ENCODE peak calls at places on chromosomes 3 and 15, in eight cellular contexts. One of them, this sample, is unnamed.

GRCh38 chr15:75721462-75721922 is 8.8 kb upstream of the CSPG4 start:
- DNase-seq in mucosa of descending colon: peak; percentile 33
- DNase-seq in CD14-positive monocyte: peak; percentile 41
- DNase-seq in cardiac muscle cell: no peak
- DNase-seq in right atrium auricular region: no peak
- DNase-seq in mammary epithelial cell: no peak
- DNase-seq in A549: no peak
- DNase-seq in psoas muscle: peak; percentile 40
- DNase-seq in this sample: no peak

GRCh38 chr15:78065973-78066946 is 11.3 kb downstream of the TBC1D2B start:
- DNase-seq in CD14-positive monocyte: no peak
- DNase-seq in cardiac muscle cell: no peak
- DNase-seq in psoas muscle: no peak
- DNase-seq in mammary epithelial cell: no peak
- DNase-seq in right atrium auricular region: no peak
- DNase-seq in mucosa of descending colon: no peak
- DNase-seq in A549: no peak
- DNase-seq in this sample: no peak

GRCh38 chr3:56323986-56324420 is 144.3 kb downstream of the ERC2 start:
- DNase-seq in mucosa of descending colon: no peak
- DNase-seq in psoas muscle: no peak
- DNase-seq in mammary epithelial cell: peak; percentile 66
- DNase-seq in CD14-positive monocyte: no peak
- DNase-seq in right atrium auricular region: no peak
- DNase-seq in cardiac muscle cell: peak; percentile 89
- DNase-seq in A549: no peak
- DNase-seq in this sample: peak; percentile 8

GRCh38 chr3:12138044-12138443 is 20.7 kb downstream of the TIMP4 start:
- DNase-seq in cardiac muscle cell: peak; percentile 55
- DNase-seq in mucosa of descending colon: peak; percentile 51
- DNase-seq in right atrium auricular region: no peak
- DNase-seq in psoas muscle: no peak
- DNase-seq in mammary epithelial cell: no peak
- DNase-seq in A549: peak; percentile 13
- DNase-seq in CD14-positive monocyte: peak; percentile 51
- DNase-seq in this sample: no peak

GRCh38 chr3:32841341-32841740 is 23.5 kb downstream of the TRIM71 start:
- DNase-seq in cardiac muscle cell: no peak
- DNase-seq in psoas muscle: no peak
- DNase-seq in right atrium auricular region: no peak
- DNase-seq in mucosa of descending colon: no peak
- DNase-seq in mammary epithelial cell: no peak
- DNase-seq in CD14-positive monocyte: no peak
- DNase-seq in A549: no peak
- DNase-seq in this sample: no peak

GRCh38 chr3:143963946-143964345 is 7.7 kb upstream of the DIPK2A start:
- DNase-seq in A549: no peak
- DNase-seq in cardiac muscle cell: no peak
- DNase-seq in CD14-positive monocyte: peak; percentile 57
- DNase-seq in mucosa of descending colon: no peak
- DNase-seq in mammary epithelial cell: no peak
- DNase-seq in psoas muscle: no peak
- DNase-seq in right atrium auricular region: no peak
- DNase-seq in this sample: no peak

GRCh38 chr3:55485208-55485791 is 1.8 kb downstream of the WNT5A start:
- DNase-seq in CD14-positive monocyte: no peak
- DNase-seq in mammary epithelial cell: peak; percentile 62
- DNase-seq in cardiac muscle cell: peak; percentile 89
- DNase-seq in mucosa of descending colon: peak; percentile 83
- DNase-seq in A549: peak; percentile 53
- DNase-seq in right atrium auricular region: peak; percentile 79
- DNase-seq in psoas muscle: peak; percentile 91
- DNase-seq in this sample: no peak

GRCh38 chr15:52427804-52428203 is 100.9 kb downstream of the MYO5A start:
- DNase-seq in A549: no peak
- DNase-seq in psoas muscle: peak; percentile 80
- DNase-seq in CD14-positive monocyte: no peak
- DNase-seq in right atrium auricular region: no peak
- DNase-seq in cardiac muscle cell: peak; percentile 87
- DNase-seq in mucosa of descending colon: no peak
- DNase-seq in mammary epithelial cell: peak; percentile 69
- DNase-seq in this sample: peak; percentile 48

GRCh38 chr3:123750659-123751420 is 133.3 kb downstream of the MYLK start:
- DNase-seq in mammary epithelial cell: peak; percentile 44
- DNase-seq in CD14-positive monocyte: no peak
- DNase-seq in cardiac muscle cell: peak; percentile 90
- DNase-seq in right atrium auricular region: no peak
- DNase-seq in A549: peak; percentile 66
- DNase-seq in psoas muscle: no peak
- DNase-seq in mucosa of descending colon: no peak
- DNase-seq in this sample: peak; percentile 73

GRCh38 chr3:47628426-47628825 is 49.8 kb upstream of the CSPG5 start:
- DNase-seq in mucosa of descending colon: no peak
- DNase-seq in A549: no peak
- DNase-seq in mammary epithelial cell: no peak
- DNase-seq in CD14-positive monocyte: no peak
- DNase-seq in right atrium auricular region: no peak
- DNase-seq in cardiac muscle cell: no peak
- DNase-seq in psoas muscle: no peak
- DNase-seq in this sample: no peak

GRCh38 chr3:30696403-30696819 is 90.0 kb downstream of the TGFBR2 start:
- DNase-seq in A549: no peak
- DNase-seq in mucosa of descending colon: no peak
- DNase-seq in mammary epithelial cell: no peak
- DNase-seq in cardiac muscle cell: peak; percentile 45
- DNase-seq in psoas muscle: no peak
- DNase-seq in CD14-positive monocyte: no peak
- DNase-seq in right atrium auricular region: no peak
- DNase-seq in this sample: no peak

GRCh38 chr15:25684521-25685215 is 178.5 kb downstream of the ATP10A start:
- DNase-seq in cardiac muscle cell: peak; percentile 82
- DNase-seq in CD14-positive monocyte: no peak
- DNase-seq in psoas muscle: peak; percentile 73
- DNase-seq in mammary epithelial cell: no peak
- DNase-seq in right atrium auricular region: peak; percentile 87
- DNase-seq in mucosa of descending colon: no peak
- DNase-seq in A549: no peak
- DNase-seq in this sample: peak; percentile 15

GRCh38 chr3:64267774-64268604 is 42.7 kb upstream of the PRICKLE2 start:
- DNase-seq in cardiac muscle cell: peak; percentile 82
- DNase-seq in right atrium auricular region: peak; percentile 83
- DNase-seq in CD14-positive monocyte: no peak
- DNase-seq in psoas muscle: peak; percentile 76
- DNase-seq in mucosa of descending colon: peak; percentile 39
- DNase-seq in A549: no peak
- DNase-seq in mammary epithelial cell: peak; percentile 76
- DNase-seq in this sample: peak; percentile 45

GRCh38 chr3:119222400-119222799 is 18.3 kb downstream of the B4GALT4 start:
- DNase-seq in A549: no peak
- DNase-seq in CD14-positive monocyte: no peak
- DNase-seq in cardiac muscle cell: peak; percentile 39
- DNase-seq in mammary epithelial cell: no peak
- DNase-seq in mucosa of descending colon: no peak
- DNase-seq in psoas muscle: no peak
- DNase-seq in right atrium auricular region: no peak
- DNase-seq in this sample: no peak

GRCh38 chr3:142269777-142270176 is 44.4 kb upstream of the GK5 start:
- DNase-seq in psoas muscle: no peak
- DNase-seq in right atrium auricular region: no peak
- DNase-seq in mammary epithelial cell: no peak
- DNase-seq in CD14-positive monocyte: no peak
- DNase-seq in A549: no peak
- DNase-seq in mucosa of descending colon: no peak
- DNase-seq in cardiac muscle cell: no peak
- DNase-seq in this sample: no peak

GRCh38 chr3:37992271-37993066 is 1.9 kb downstream of the VILL start:
- DNase-seq in psoas muscle: no peak
- DNase-seq in mucosa of descending colon: peak; percentile 78
- DNase-seq in right atrium auricular region: no peak
- DNase-seq in cardiac muscle cell: no peak
- DNase-seq in mammary epithelial cell: peak; percentile 36
- DNase-seq in CD14-positive monocyte: peak; percentile 15
- DNase-seq in A549: no peak
- DNase-seq in this sample: no peak

DNA sequence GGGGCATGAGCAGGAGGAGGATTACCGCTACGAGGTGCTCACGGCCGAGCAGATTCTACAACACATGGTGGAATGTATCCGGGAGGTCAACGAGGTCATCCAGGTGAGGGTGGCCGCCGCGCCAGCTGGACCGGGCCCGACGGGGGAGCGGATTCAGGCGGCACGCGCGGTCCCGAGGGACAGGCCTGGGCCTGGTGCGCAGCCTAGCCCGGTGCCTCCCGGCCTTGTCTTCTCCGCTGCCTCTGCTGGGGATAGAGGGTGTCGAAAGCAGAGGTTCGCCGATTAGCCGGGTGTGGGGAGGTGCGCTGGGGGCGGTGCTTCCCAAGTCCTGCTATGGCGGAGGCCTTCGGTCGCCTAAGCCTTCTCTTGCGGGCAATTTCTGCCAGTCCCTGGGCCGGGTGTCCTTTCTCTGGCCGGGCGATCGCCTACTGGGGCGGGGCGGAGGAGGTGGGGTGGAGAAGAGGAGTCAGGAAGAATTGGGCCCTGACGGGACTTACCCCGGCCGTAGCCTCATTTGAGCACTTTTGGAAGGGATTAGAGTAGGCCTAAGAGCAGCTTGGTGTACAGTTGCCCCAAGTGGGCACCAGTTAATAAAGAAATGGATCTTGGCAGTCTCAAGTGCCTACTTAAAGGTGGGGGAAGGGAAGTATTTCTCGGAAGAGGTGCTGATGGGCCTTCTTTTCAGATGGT is 927 bp downstream of the ARIH1 start:
- DNase-seq in cardiac muscle cell: peak; percentile 90
- DNase-seq in CD14-positive monocyte: peak; percentile 76
- DNase-seq in psoas muscle: peak; percentile 89
- DNase-seq in A549: peak; percentile 70
- DNase-seq in mammary epithelial cell: peak; percentile 81
- DNase-seq in right atrium auricular region: peak; percentile 83
- DNase-seq in mucosa of descending colon: peak; percentile 86
- DNase-seq in this sample: peak; percentile 77
- TF ChIP-seq CTCF in cardiac muscle cell: no peak
- TF ChIP-seq CTCF in CD14-positive monocyte: no peak
- TF ChIP-seq CTCF in psoas muscle: no peak
- TF ChIP-seq CTCF in A549: no peak
- TF ChIP-seq CTCF in mammary epithelial cell: peak; percentile 8
- TF ChIP-seq CTCF in right atrium auricular region: no peak
- TF ChIP-seq CTCF in mucosa of descending colon: no peak
- TF ChIP-seq CTCF in this sample: peak; percentile 21

DNA sequence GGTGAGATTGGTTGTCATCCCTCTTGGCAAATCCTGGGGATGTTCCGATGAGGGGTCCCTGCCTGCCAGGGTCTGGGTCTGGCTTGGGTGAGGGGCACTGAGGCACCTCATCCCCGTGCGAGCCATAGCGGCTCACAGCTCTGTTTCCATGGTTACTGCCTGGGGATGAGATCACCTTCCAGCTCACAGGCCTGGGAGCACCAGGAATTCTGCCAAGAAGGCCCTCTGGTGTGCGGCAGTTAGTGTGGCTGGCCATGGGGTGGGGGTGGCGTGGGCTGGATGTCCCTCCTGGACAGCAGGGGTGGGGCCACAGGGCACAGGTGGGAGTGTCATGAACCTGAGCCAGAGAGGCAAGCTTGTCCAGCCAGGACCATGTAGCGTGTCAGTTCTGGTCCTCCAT is 22.1 kb upstream of the PRR23E start:
- DNase-seq in A549: no peak
- DNase-seq in mucosa of descending colon: no peak
- DNase-seq in mammary epithelial cell: peak; percentile 16
- DNase-seq in right atrium auricular region: peak; percentile 42
- DNase-seq in cardiac muscle cell: peak; percentile 36
- DNase-seq in CD14-positive monocyte: no peak
- DNase-seq in psoas muscle: no peak
- DNase-seq in this sample: peak; percentile 39
- TF ChIP-seq CTCF in A549: no peak
- TF ChIP-seq CTCF in mucosa of descending colon: no peak
- TF ChIP-seq CTCF in mammary epithelial cell: no peak
- TF ChIP-seq CTCF in right atrium auricular region: no peak
- TF ChIP-seq CTCF in cardiac muscle cell: no peak
- TF ChIP-seq CTCF in CD14-positive monocyte: no peak
- TF ChIP-seq CTCF in psoas muscle: no peak
- TF ChIP-seq CTCF in this sample: no peak

GRCh38 chr15:91968610-91969009 is 115.1 kb downstream of the SLCO3A1 start:
- DNase-seq in cardiac muscle cell: no peak
- DNase-seq in psoas muscle: no peak
- DNase-seq in right atrium auricular region: no peak
- DNase-seq in CD14-positive monocyte: no peak
- DNase-seq in A549: no peak
- DNase-seq in mammary epithelial cell: no peak
- DNase-seq in mucosa of descending colon: no peak
- DNase-seq in this sample: no peak
- TF ChIP-seq CTCF in cardiac muscle cell: no peak
- TF ChIP-seq CTCF in psoas muscle: no peak
- TF ChIP-seq CTCF in right atrium auricular region: peak; percentile 31
- TF ChIP-seq CTCF in CD14-positive monocyte: peak; percentile 28
- TF ChIP-seq CTCF in A549: no peak
- TF ChIP-seq CTCF in mammary epithelial cell: peak; percentile 12
- TF ChIP-seq CTCF in mucosa of descending colon: no peak
- TF ChIP-seq CTCF in this sample: no peak

GRCh38 chr3:159988617-159989251 is at the start of gene IL12A:
- DNase-seq in mucosa of descending colon: peak; percentile 89
- DNase-seq in A549: peak; percentile 82
- DNase-seq in mammary epithelial cell: peak; percentile 54
- DNase-seq in right atrium auricular region: peak; percentile 71
- DNase-seq in psoas muscle: peak; percentile 85
- DNase-seq in cardiac muscle cell: peak; percentile 80
- DNase-seq in CD14-positive monocyte: peak; percentile 79
- DNase-seq in this sample: peak; percentile 56

GRCh38 chr3:159991591-159991990 is 3.0 kb downstream of the IL12A start:
- DNase-seq in mucosa of descending colon: no peak
- DNase-seq in A549: no peak
- DNase-seq in cardiac muscle cell: no peak
- DNase-seq in mammary epithelial cell: no peak
- DNase-seq in psoas muscle: no peak
- DNase-seq in CD14-positive monocyte: no peak
- DNase-seq in right atrium auricular region: no peak
- DNase-seq in this sample: no peak

GRCh38 chr3:159982442-159982841 is 6.2 kb upstream of the IL12A start:
- DNase-seq in CD14-positive monocyte: no peak
- DNase-seq in A549: no peak
- DNase-seq in mucosa of descending colon: no peak
- DNase-seq in psoas muscle: no peak
- DNase-seq in mammary epithelial cell: no peak
- DNase-seq in cardiac muscle cell: no peak
- DNase-seq in right atrium auricular region: no peak
- DNase-seq in this sample: no peak

GRCh38 chr3:159989973-159990846 is 1.6 kb downstream of the IL12A start:
- DNase-seq in CD14-positive monocyte: no peak
- DNase-seq in A549: no peak
- DNase-seq in psoas muscle: no peak
- DNase-seq in mammary epithelial cell: no peak
- DNase-seq in right atrium auricular region: no peak
- DNase-seq in cardiac muscle cell: no peak
- DNase-seq in mucosa of descending colon: no peak
- DNase-seq in this sample: no peak

DNA sequence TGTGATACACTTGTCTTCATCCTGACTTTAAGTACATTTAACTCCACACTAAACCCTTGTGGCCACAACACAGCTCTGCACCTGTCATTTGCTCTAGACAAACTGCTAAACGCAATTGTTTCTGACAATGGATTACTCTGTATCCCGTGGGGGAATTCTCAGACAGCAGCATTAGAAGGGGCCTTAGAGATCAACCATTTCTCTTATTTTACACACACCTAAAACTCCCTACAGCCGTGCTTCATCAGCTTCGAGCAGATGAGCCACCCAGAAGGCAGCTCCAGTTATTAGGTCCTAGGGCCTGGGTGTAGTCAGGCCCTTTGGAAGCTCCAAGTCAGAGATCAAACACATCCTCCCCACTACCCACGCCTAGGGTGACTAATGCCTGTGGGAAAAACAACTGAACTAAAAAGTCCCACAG is 1.3 kb upstream of the IL12A start:
- DNase-seq in A549: no peak
- DNase-seq in CD14-positive monocyte: no peak
- DNase-seq in cardiac muscle cell: peak; percentile 26
- DNase-seq in mammary epithelial cell: peak; percentile 74
- DNase-seq in mucosa of descending colon: no peak
- DNase-seq in psoas muscle: no peak
- DNase-seq in right atrium auricular region: no peak
- DNase-seq in this sample: no peak
- TF ChIP-seq CTCF in A549: no peak
- TF ChIP-seq CTCF in CD14-positive monocyte: no peak
- TF ChIP-seq CTCF in cardiac muscle cell: peak; percentile 12
- TF ChIP-seq CTCF in mammary epithelial cell: peak; percentile 38
- TF ChIP-seq CTCF in mucosa of descending colon: no peak
- TF ChIP-seq CTCF in psoas muscle: no peak
- TF ChIP-seq CTCF in right atrium auricular region: peak; percentile 18
- TF ChIP-seq CTCF in this sample: no peak